ENCODE peak calls at places on chromosomes 1 and 21, in seven cellular contexts. E is heart left ventricle, Y is neuronal stem cell, L is right lobe of liver, V is colonic mucosa, I is HCT116, P is psoas muscle. R is an unnamed sample.

GRCh38 chr1:38310079-38310478 is 263.5 kb upstream of the POU3F1 start:
- DNase-seq in E (no peak), Y (no peak), L (no peak), V (no peak), I (no peak), P (no peak), R (no peak)

GRCh38 chr1:36161656-36162531 is 5.9 kb downstream of the MAP7D1 start:
- DNase-seq in E (peak; percentile 52), Y (no peak), L (no peak), V (no peak), I (no peak), P (no peak), R (peak; percentile 68)

GRCh38 chr1:153608742-153609584 is 4.0 kb downstream of the S100A16 start:
- DNase-seq in E (peak; percentile 80), Y (peak; percentile 33), L (peak; percentile 95), V (peak; percentile 94), I (peak; percentile 90), P (peak; percentile 87), R (peak; percentile 89)

GRCh38 chr21:34528131-34528561 is 16.1 kb upstream of the KCNE1 start:
- DNase-seq in E (no peak), Y (no peak), L (no peak), V (no peak), I (no peak), P (no peak), R (no peak)

GRCh38 chr21:33543505-33544129 is 779 bp downstream of the SON start:
- DNase-seq in E (peak; percentile 83), Y (no peak), L (peak; percentile 78), V (peak; percentile 81), I (no peak), P (peak; percentile 76), R (peak; percentile 86)

GRCh38 chr1:3219005-3219724 is 150.2 kb downstream of the PRDM16 start:
- DNase-seq in E (peak; percentile 75), Y (no peak), L (peak; percentile 72), V (peak; percentile 50), I (no peak), P (peak; percentile 33), R (peak; percentile 60)

GRCh38 chr1:182450087-182450486 is at the start of gene RGSL1:
- DNase-seq in E (no peak), Y (no peak), L (no peak), V (no peak), I (no peak), P (no peak), R (no peak)

GRCh38 chr1:179818260-179818659 is 59.3 kb downstream of the TOR1AIP2 start:
- DNase-seq in E (no peak), Y (no peak), L (no peak), V (no peak), I (no peak), P (no peak), R (no peak)

GRCh38 chr21:42839271-42840231 is 39.8 kb downstream of the WDR4 start:
- DNase-seq in E (peak; percentile 15), Y (no peak), L (no peak), V (no peak), I (no peak), P (no peak), R (no peak)

GRCh38 chr1:201476670-201477344 is 7.8 kb upstream of the PHLDA3 start:
- DNase-seq in E (no peak), Y (no peak), L (no peak), V (no peak), I (no peak), P (no peak), R (no peak)

GRCh38 chr1:234970371-234970730 is 158.3 kb downstream of the TOMM20 start:
- DNase-seq in E (no peak), Y (no peak), L (no peak), V (no peak), I (no peak), P (no peak), R (no peak)
- H3K4me3 ChIP-seq in E (peak overlapping the region; percentile 42), Y (no peak overlapping the region), L (peak overlapping the region; percentile 19), V (no peak overlapping the region), I (no peak overlapping the region), P (peak overlapping the region; percentile 59), R (no peak overlapping the region)

GRCh38 chr1:155009221-155009711 is 6.7 kb downstream of the ZBTB7B start:
- DNase-seq in E (no peak), Y (no peak), L (peak; percentile 24), V (no peak), I (no peak), P (no peak), R (no peak)

GRCh38 chr1:155011004-155011416 is 8.4 kb downstream of the ZBTB7B start:
- DNase-seq in E (no peak), Y (no peak), L (peak; percentile 15), V (no peak), I (no peak), P (no peak), R (no peak)

GRCh38 chr1:155010211-155010918 is 7.8 kb downstream of the ZBTB7B start:
- DNase-seq in E (no peak), Y (no peak), L (peak; percentile 23), V (peak; percentile 37), I (no peak), P (no peak), R (peak; percentile 53)

GRCh38 chr1:155008015-155008941 is 5.7 kb downstream of the ZBTB7B start:
- DNase-seq in E (no peak), Y (no peak), L (peak; percentile 48), V (peak; percentile 76), I (no peak), P (no peak), R (peak; percentile 76)

GRCh38 chr1:155009742-155010141 is 7.1 kb downstream of the ZBTB7B start:
- DNase-seq in E (no peak), Y (no peak), L (peak; percentile 8), V (no peak), I (no peak), P (no peak), R (no peak)
- H3K4me1 ChIP-seq in E (peaks cover 51% of the 10 kb centered on the region), Y (peaks cover 31% of the 10 kb centered on the region), L (peaks cover 82% of the 10 kb centered on the region), V (peaks cover 62% of the 10 kb centered on the region), I (peaks cover 75% of the 10 kb centered on the region), P (peaks cover 64% of the 10 kb centered on the region), R (peaks cover 77% of the 10 kb centered on the region)

GRCh38 chr1:116388122-116388521 is 15.1 kb downstream of the ATP1A1 start:
- DNase-seq in E (no peak), Y (no peak), L (no peak), V (no peak), I (no peak), P (no peak), R (no peak)
- H3K36me3 ChIP-seq in E (peaks cover 94% of the 10 kb centered on the region), Y (peaks cover 42% of the 10 kb centered on the region), L (peaks cover 16% of the 10 kb centered on the region), V (peaks cover 30% of the 10 kb centered on the region), I (peaks cover 79% of the 10 kb centered on the region), P (peaks cover 96% of the 10 kb centered on the region), R (peaks cover 7% of the 10 kb centered on the region)

DNA sequence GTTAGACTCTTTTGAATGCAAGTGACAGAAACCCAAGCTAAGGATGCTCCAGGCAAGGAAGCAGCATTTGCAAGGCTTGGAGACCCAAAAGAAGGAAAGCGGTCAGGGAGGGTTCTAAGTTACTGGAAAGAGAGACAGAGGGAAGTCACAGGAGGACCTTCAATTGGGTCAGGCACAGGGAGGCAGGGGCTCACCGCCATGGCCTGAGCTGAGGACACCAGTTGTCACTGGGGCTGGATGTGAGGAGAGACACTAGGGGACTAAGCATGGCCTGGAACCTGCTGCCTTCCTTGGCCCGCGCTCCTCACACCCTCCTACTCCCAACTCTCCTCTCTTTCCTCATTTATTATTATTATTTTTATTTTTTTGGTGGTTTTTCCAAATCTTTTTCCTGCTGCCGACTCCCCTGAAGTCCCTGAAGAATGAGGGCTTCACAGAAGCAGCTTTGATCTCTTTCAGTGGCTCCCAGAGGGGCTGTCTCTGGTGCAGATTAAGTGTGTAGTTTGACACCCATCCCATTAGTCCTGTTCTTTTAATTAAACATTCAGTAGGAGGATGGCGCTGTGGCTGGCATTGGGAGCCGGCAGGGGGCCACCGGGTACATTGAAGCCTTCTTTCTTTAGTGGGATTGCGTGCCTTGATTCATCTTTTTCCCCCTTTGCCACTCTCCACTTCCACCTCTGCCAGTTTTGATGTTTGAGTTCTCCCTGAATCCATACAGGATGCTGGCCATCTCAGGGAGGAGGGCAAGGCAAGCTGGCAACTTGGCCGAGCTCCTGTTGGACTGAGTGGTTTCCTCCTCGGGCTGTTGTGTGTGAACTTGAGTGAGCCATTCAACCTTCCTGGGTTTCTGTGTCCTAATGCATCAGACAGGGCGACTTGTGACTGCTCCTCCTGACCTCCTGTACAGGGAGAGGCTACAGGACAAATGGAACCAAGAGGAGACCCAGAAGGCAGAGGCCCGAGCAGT is 59.3 kb downstream of the MDM4 start:
- DNase-seq in E (no peak), Y (no peak), L (no peak), V (no peak), I (no peak), P (no peak), R (no peak)
- H3K4me3 ChIP-seq in E (no peak overlapping the region), Y (no peak overlapping the region), L (no peak overlapping the region), V (no peak overlapping the region), I (no peak overlapping the region), P (no peak overlapping the region), R (no peak overlapping the region)

GRCh38 chr21:44656868-44657267 is 864 bp upstream of the KRTAP12-3 start:
- DNase-seq in E (no peak), Y (no peak), L (no peak), V (no peak), I (no peak), P (no peak), R (no peak)
- H3K4me1 ChIP-seq in E (no peaks in the 10 kb centered on the region), Y (peaks cover 2% of the 10 kb centered on the region), L (no peaks in the 10 kb centered on the region), V (no peaks in the 10 kb centered on the region), I (no peaks in the 10 kb centered on the region), P (no peaks in the 10 kb centered on the region), R (no peaks in the 10 kb centered on the region)

DNA sequence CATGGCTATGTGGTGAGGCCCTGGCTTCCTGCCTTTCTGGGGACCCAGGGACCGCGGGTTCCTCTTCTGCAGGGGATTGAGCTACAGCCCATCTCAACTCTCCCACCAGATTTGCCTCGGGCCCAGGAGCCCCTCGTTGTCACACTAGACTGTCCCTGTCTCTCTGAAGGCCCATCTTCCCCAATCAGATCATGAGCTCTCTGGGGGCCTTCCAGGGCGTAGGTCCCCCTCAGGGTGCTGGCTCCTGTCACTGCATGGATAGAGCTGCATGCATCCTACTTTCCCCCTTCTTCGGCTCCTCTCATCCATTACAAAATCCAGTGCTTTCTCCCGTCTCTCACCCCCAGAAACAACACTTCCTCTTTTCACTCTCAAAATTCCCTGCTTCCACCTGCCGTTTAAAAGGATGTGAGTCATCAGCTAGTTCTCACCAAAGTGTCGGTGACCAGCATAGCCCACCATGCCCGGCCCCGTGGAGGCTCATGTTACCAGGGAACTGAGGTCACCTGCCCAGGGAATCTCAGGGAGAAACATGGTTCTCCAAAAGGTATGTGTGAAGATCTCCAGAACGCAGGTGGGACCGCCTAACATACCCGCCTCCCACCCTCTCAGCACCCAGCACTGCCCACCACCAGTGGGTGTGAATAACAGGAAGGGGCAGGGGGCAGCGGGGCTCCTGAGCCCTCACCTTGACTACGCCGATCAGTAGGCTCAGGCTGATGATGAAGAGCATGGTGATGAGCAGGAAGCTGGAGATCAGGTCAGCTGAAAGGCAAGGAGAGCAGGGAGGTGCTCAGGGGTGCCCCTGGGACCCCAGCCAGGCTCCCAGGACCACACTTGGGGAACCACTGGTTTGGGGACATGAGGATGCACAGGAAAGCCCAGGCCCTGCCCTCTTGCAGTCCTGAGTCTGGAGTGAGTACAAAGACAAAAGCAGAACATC is 16.4 kb downstream of the LAPTM5 start:
- DNase-seq in E (no peak), Y (no peak), L (no peak), V (no peak), I (no peak), P (no peak), R (peak; percentile 50)
- H3K36me3 ChIP-seq in E (no peaks in the 10 kb centered on the region), Y (no peaks in the 10 kb centered on the region), L (peaks cover 2% of the 10 kb centered on the region), V (no peaks in the 10 kb centered on the region), I (no peaks in the 10 kb centered on the region), P (no peaks in the 10 kb centered on the region), R (no peaks in the 10 kb centered on the region)

R was measured in mucosa of descending colon.